ENCODE peak calls at places on chromosomes 6 and 20, in five cellular contexts. O, Z, D, Q and N are unnamed samples.

GRCh38 chr20:32112862-32113261 is 3.3 kb downstream of the TM9SF4 start:
- DNase-seq in O (no peak), Z (no peak), D (no peak), Q (peak; percentile 59), N (peak; percentile 71)

GRCh38 chr6:127058027-127058426 is 60.4 kb upstream of the RSPO3 start:
- DNase-seq in O (no peak), Z (no peak), D (no peak), Q (no peak), N (no peak)

GRCh38 chr6:90226257-90226656 is 70.4 kb downstream of the BACH2 start:
- DNase-seq in O (no peak), Z (no peak), D (no peak), Q (no peak), N (no peak)

GRCh38 chr6:17705778-17706579 is 746 bp downstream of the NUP153 start:
- DNase-seq in O (peak; percentile 78), Z (peak; percentile 80), D (peak; percentile 70), Q (peak; percentile 47), N (peak; percentile 83)

GRCh38 chr20:16001286-16001685 is 572.0 kb downstream of the KIF16B start:
- DNase-seq in O (no peak), Z (no peak), D (no peak), Q (no peak), N (no peak)

GRCh38 chr6:106520711-106521367 is 108.5 kb downstream of the RTN4IP1 start:
- DNase-seq in O (no peak), Z (no peak), D (no peak), Q (no peak), N (peak; percentile 71)

GRCh38 chr20:10640897-10641296 is 32.9 kb downstream of the JAG1 start:
- DNase-seq in O (no peak), Z (no peak), D (no peak), Q (no peak), N (no peak)

GRCh38 chr20:8293791-8294190 is 161.7 kb downstream of the PLCB1 start:
- DNase-seq in O (no peak), Z (no peak), D (no peak), Q (no peak), N (no peak)

GRCh38 chr6:130677312-130677711 is 149.9 kb upstream of the SMLR1 start:
- DNase-seq in O (no peak), Z (no peak), D (no peak), Q (no peak), N (no peak)

GRCh38 chr6:33672808-33673207 is 38.7 kb downstream of the UQCC2 start:
- DNase-seq in O (peak; percentile 85), Z (peak; percentile 92), D (peak; percentile 43), Q (peak; percentile 96), N (peak; percentile 92)

GRCh38 chr6:15663057-15663638 is 320 bp upstream of the DTNBP1 start:
- DNase-seq in O (peak; percentile 54), Z (no peak), D (peak; percentile 96), Q (no peak), N (no peak)

GRCh38 chr6:35230950-35231349 is 17.2 kb downstream of the SCUBE3 start:
- DNase-seq in O (no peak), Z (peak; percentile 77), D (no peak), Q (peak; percentile 61), N (peak; percentile 92)

GRCh38 chr20:50980071-50980681 is 21.6 kb downstream of the MOCS3 start:
- DNase-seq in O (peak; percentile 88), Z (no peak), D (no peak), Q (peak; percentile 55), N (no peak)

GRCh38 chr6:16575655-16576054 is 185.6 kb downstream of the ATXN1 start:
- DNase-seq in O (no peak), Z (no peak), D (no peak), Q (no peak), N (no peak)

GRCh38 chr20:48455606-48456360 is 372.0 kb downstream of the PREX1 start:
- DNase-seq in O (no peak), Z (no peak), D (no peak), Q (no peak), N (no peak)

GRCh38 chr20:25076731-25077609 is 5.0 kb downstream of the VSX1 start:
- DNase-seq in O (peak; percentile 80), Z (peak; percentile 42), D (no peak), Q (peak; percentile 73), N (no peak)

GRCh38 chr6:12064125-12064524 is 52.0 kb downstream of the HIVEP1 start:
- DNase-seq in O (no peak), Z (no peak), D (no peak), Q (no peak), N (no peak)

GRCh38 chr6:138035070-138035469 is 72.1 kb downstream of the PERP start:
- DNase-seq in O (no peak), Z (no peak), D (no peak), Q (no peak), N (no peak)

GRCh38 chr6:37130704-37131103 is 39.2 kb upstream of the PIM1 start:
- DNase-seq in O (peak; percentile 72), Z (no peak), D (no peak), Q (peak; percentile 83), N (peak; percentile 44)

GRCh38 chr20:38098952-38099351 is 65.4 kb downstream of the RPRD1B start:
- DNase-seq in O (no peak), Z (no peak), D (no peak), Q (no peak), N (no peak)

GRCh38 chr20:51195419-51195901 is 172.6 kb upstream of the KCNG1 start:
- DNase-seq in O (no peak), Z (no peak), D (no peak), Q (no peak), N (no peak)

GRCh38 chr6:116127771-116128493 is 2.0 kb upstream of the COL10A1 start:
- DNase-seq in O (peak; percentile 24), Z (no peak), D (no peak), Q (no peak), N (no peak)

GRCh38 chr6:144718431-144718830 is 433.3 kb downstream of the UTRN start:
- DNase-seq in O (no peak), Z (no peak), D (no peak), Q (no peak), N (no peak)

GRCh38 chr20:35947489-35947888 is 6.8 kb downstream of the SCAND1 start:
- DNase-seq in O (peak; percentile 68), Z (no peak), D (no peak), Q (no peak), N (no peak)

GRCh38 chr6:97572943-97573342 is 289.9 kb upstream of the MMS22L start:
- DNase-seq in O (no peak), Z (no peak), D (no peak), Q (no peak), N (no peak)

GRCh38 chr6:146526192-146526591 is 17.4 kb upstream of the RAB32 start:
- DNase-seq in O (peak; percentile 9), Z (no peak), D (no peak), Q (no peak), N (no peak)

GRCh38 chr6:52493669-52494068 is 73.5 kb downstream of the EFHC1 start:
- DNase-seq in O (no peak), Z (no peak), D (no peak), Q (no peak), N (no peak)

GRCh38 chr20:10040070-10040970 is 5.5 kb downstream of the ANKEF1 start:
- DNase-seq in O (peak; percentile 60), Z (no peak), D (no peak), Q (no peak), N (no peak)

GRCh38 chr6:31805939-31806469 is 762 bp downstream of the LSM2 start:
- DNase-seq in O (no peak), Z (peak; percentile 32), D (no peak), Q (no peak), N (peak; percentile 20)